ENCODE peak calls at places on chromosome 7, in seven cellular contexts. D, J, P, L, H, O and I are unnamed samples.

GRCh38 chr7:151088856-151089699 is 2.8 kb downstream of the AGAP3 start:
- DNase-seq in H (peak; percentile 63), P (no peak), J (no peak), O (no peak), D (no peak), L (peak; percentile 86), I (no peak)

GRCh38 chr7:112707655-112708054 is 82.5 kb downstream of the TMEM168 start:
- DNase-seq in J (no peak), L (no peak), D (no peak), O (no peak), P (no peak), H (no peak), I (no peak)

GRCh38 chr7:25179771-25180591 is 48.3 kb downstream of the NPVF start:
- DNase-seq in D (peak; percentile 73), P (peak; percentile 99), L (peak; percentile 88), H (peak; percentile 89), J (peak; percentile 81), O (peak; percentile 96), I (peak; percentile 96)

GRCh38 chr7:23334482-23335056 is 35.4 kb downstream of the MALSU1 start:
- DNase-seq in L (no peak), D (no peak), H (no peak), P (peak; percentile 73), O (no peak), J (peak; percentile 80), I (no peak)

GRCh38 chr7:29596593-29597178 is 33.1 kb downstream of the PRR15 start:
- DNase-seq in H (no peak), J (no peak), D (no peak), L (peak; percentile 38), P (no peak), O (no peak), I (no peak)

GRCh38 chr7:44072364-44073231 is 7.2 kb upstream of the PGAM2 start:
- DNase-seq in D (peak; percentile 76), O (peak; percentile 70), P (peak; percentile 96), H (no peak), L (no peak), J (peak; percentile 96), I (peak; percentile 43)

GRCh38 chr7:149225656-149226055 is 13.8 kb upstream of the ZNF212 start:
- DNase-seq in J (no peak), P (no peak), O (no peak), H (no peak), D (no peak), L (no peak), I (no peak)

GRCh38 chr7:111438369-111439289 is 123.7 kb downstream of the IMMP2L start:
- DNase-seq in J (no peak), D (no peak), O (no peak), H (no peak), P (no peak), L (no peak), I (no peak)

GRCh38 chr7:111690364-111691111 is 128.2 kb upstream of the IMMP2L start:
- DNase-seq in H (no peak), L (no peak), O (no peak), J (no peak), P (no peak), D (no peak), I (no peak)

GRCh38 chr7:88546808-88547207 is 212.7 kb upstream of the ZNF804B start:
- DNase-seq in P (peak; percentile 58), O (no peak), D (no peak), J (peak; percentile 37), L (no peak), H (peak; percentile 1), I (no peak)

GRCh38 chr7:16978358-16979244 is 96.8 kb upstream of the AGR3 start:
- DNase-seq in P (no peak), H (no peak), L (no peak), O (no peak), J (peak; percentile 9), D (no peak), I (no peak)

GRCh38 chr7:121500659-121501058 is 104.6 kb upstream of the FAM3C start:
- DNase-seq in H (no peak), P (no peak), J (no peak), L (no peak), O (no peak), D (no peak), I (no peak)

GRCh38 chr7:133391220-133391619 is 138.3 kb downstream of the EXOC4 start:
- DNase-seq in H (no peak), J (no peak), L (no peak), D (peak; percentile 66), P (no peak), O (no peak), I (no peak)

GRCh38 chr7:29042893-29043292 is 84.8 kb upstream of the TRIL start:
- DNase-seq in P (no peak), D (no peak), J (no peak), H (no peak), O (no peak), L (no peak), I (no peak)

GRCh38 chr7:1662767-1663166 is 7.3 kb upstream of the ELFN1 start:
- DNase-seq in D (no peak), J (no peak), P (no peak), O (peak; percentile 26), L (no peak), H (no peak), I (no peak)

GRCh38 chr7:128869138-128869943 is 6.7 kb downstream of the ATP6V1F start:
- DNase-seq in D (peak; percentile 44), O (peak; percentile 85), H (peak; percentile 38), P (peak; percentile 68), L (no peak), J (peak; percentile 78), I (peak; percentile 27)

GRCh38 chr7:155305251-155305904 is 7.7 kb downstream of the INSIG1 start:
- DNase-seq in D (no peak), L (no peak), H (no peak), O (no peak), P (no peak), J (no peak), I (no peak)

GRCh38 chr7:7207876-7208275 is 25.5 kb downstream of the C1GALT1 start:
- DNase-seq in O (no peak), L (no peak), D (no peak), P (no peak), H (no peak), J (no peak), I (no peak)

GRCh38 chr7:45212606-45213005 is 55.0 kb downstream of the RAMP3 start:
- DNase-seq in D (no peak), P (no peak), L (no peak), O (no peak), J (no peak), H (no peak), I (no peak)

GRCh38 chr7:16889305-16889704 is 7.5 kb upstream of the AGR3 start:
- DNase-seq in D (no peak), H (no peak), L (no peak), P (no peak), O (no peak), J (no peak), I (no peak)

GRCh38 chr7:47581442-47581820 is 480 bp downstream of the TNS3 start:
- DNase-seq in O (peak; percentile 75), H (no peak), L (no peak), D (no peak), P (peak; percentile 56), J (no peak), I (no peak)

GRCh38 chr7:134752006-134752760 is 27.3 kb upstream of the CALD1 start:
- DNase-seq in O (no peak), H (no peak), D (no peak), L (no peak), P (no peak), J (no peak), I (no peak)

DNA sequence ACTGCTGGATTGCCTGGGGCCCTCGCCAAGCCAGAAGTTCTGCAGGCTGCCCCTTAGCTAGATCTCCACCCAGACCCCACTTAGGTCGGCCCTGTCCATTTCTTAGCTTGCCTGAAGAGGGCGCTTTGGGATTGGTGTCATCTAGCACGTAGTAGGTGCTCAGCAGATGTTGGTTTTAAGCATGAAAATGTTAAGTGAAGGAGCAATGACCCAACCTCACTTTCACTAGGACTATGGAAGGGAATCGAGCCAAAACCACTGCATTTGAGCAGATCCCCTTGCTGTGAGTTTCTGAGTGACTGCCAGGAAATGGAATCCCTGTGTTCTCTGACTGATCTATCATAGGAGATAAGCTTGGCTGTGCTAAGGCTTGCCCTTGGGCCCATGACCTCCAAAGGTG is 131.7 kb upstream of the EEPD1 start:
- DNase-seq in J (no peak), H (no peak), O (no peak), L (no peak), P (peak; percentile 63), D (no peak), I (no peak)
- TF ChIP-seq CTCF in J (peak; percentile 80), H (no peak), O (no peak), L (no peak), P (peak; percentile 79), D (peak; percentile 26), I (no peak)

GRCh38 chr7:27662490-27663205 is at the start of gene HIBADH:
- DNase-seq in H (peak; percentile 95), P (peak; percentile 99), L (peak; percentile 100), D (peak; percentile 98), O (peak; percentile 96), J (peak; percentile 99), I (peak; percentile 92)
- TF ChIP-seq CTCF in H (no peak), P (no peak), L (no peak), D (peak; percentile 44), O (peak; percentile 39), J (no peak), I (no peak)

GRCh38 chr7:103918928-103919868 is 70.3 kb downstream of the RELN start:
- DNase-seq in P (no peak), H (no peak), J (no peak), O (no peak), L (no peak), D (no peak), I (no peak)

GRCh38 chr7:103915958-103916357 is 73.5 kb downstream of the RELN start:
- DNase-seq in H (no peak), D (no peak), O (no peak), L (no peak), J (no peak), P (peak; percentile 40), I (no peak)

GRCh38 chr7:103912906-103913610 is 76.4 kb downstream of the RELN start:
- DNase-seq in P (no peak), L (no peak), O (no peak), H (no peak), D (no peak), J (no peak), I (no peak)

GRCh38 chr7:103914147-103914899 is 75.1 kb downstream of the RELN start:
- DNase-seq in L (no peak), J (no peak), O (no peak), P (peak; percentile 24), H (no peak), D (no peak), I (no peak)
- TF ChIP-seq CTCF in L (no peak), J (no peak), O (no peak), P (no peak), H (no peak), D (no peak), I (no peak)

DNA sequence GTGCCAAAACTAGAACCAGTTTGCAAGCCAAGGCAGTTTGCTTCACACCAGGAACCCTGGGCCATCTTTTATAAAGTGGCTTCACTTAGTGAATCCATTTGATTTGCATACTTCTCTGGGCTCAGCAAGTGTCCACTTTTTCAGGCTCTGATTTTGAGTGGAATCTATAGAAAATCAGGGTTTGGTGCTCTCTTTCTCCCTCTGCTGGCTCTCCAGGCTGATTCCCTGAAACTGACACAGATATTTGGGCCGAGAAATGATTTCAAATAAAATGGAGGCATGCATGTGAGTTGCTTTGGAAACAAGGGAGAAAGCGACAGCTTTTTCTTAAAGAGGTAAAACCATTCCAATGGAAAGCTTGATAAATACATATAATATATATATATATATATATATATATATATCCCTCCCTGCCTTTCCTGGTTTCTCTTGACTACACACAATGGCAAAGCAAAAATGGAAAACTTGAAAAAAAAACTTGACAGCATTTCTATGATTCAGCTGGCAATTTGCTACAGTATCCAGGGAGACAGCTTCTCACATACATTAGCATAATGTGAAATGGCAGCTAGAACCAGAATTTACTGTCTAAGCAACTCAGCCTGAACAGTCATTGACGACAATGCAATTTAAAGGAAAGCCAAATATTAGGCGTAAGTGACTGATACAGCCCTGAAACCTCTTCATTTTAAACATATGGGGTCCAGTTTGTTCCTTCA is 188.4 kb downstream of the TMEM178B start:
- DNase-seq in L (no peak), O (no peak), D (no peak), J (no peak), P (no peak), H (no peak), I (no peak)
- TF ChIP-seq CTCF in L (no peak), O (no peak), D (peak; percentile 41), J (peak; percentile 37), P (no peak), H (no peak), I (no peak)